ENCODE peak calls at places on chromosomes 7 and 10, in eight cellular contexts. S, M, Z, L, H, N, W and A are unnamed samples.

GRCh38 chr10:37488792-37489657 is 363.6 kb downstream of the ANKRD30A start:
- DNase-seq in S (no peak), M (no peak), Z (no peak), L (no peak), H (no peak), N (no peak), W (no peak), A (no peak)

GRCh38 chr10:14185501-14186045 is 145.2 kb downstream of the FRMD4A start:
- DNase-seq in S (peak), M (peak), Z (no peak), L (peak), H (peak), N (no peak), W (peak), A (peak)

GRCh38 chr7:65436163-65436562 is 62.5 kb downstream of the ZNF92 start:
- DNase-seq in S (no peak), M (no peak), Z (no peak), L (no peak), H (no peak), N (no peak), W (no peak), A (no peak)

GRCh38 chr10:121614746-121615145 is 16.5 kb upstream of the FGFR2 start:
- DNase-seq in S (no peak), M (no peak), Z (no peak), L (no peak), H (no peak), N (no peak), W (no peak), A (no peak)

GRCh38 chr10:26946103-26946907 is 85.5 kb upstream of the ABI1 start:
- DNase-seq in S (no peak), M (peak), Z (no peak), L (no peak), H (no peak), N (no peak), W (no peak), A (peak)

GRCh38 chr7:11847336-11847735 is 15.3 kb upstream of the THSD7A start:
- DNase-seq in S (no peak), M (no peak), Z (no peak), L (no peak), H (no peak), N (no peak), W (no peak), A (peak)

GRCh38 chr7:13262929-13263530 is 575.6 kb downstream of the ARL4A start:
- DNase-seq in S (peak), M (peak), Z (no peak), L (peak), H (no peak), N (peak), W (no peak), A (peak)

GRCh38 chr7:17195576-17195975 is 102.9 kb upstream of the AHR start:
- DNase-seq in S (no peak), M (no peak), Z (no peak), L (no peak), H (no peak), N (no peak), W (no peak), A (no peak)

GRCh38 chr10:84179059-84179710 is 5.6 kb downstream of the GPR15LG start:
- DNase-seq in S (peak), M (no peak), Z (no peak), L (peak), H (peak), N (no peak), W (no peak), A (peak)

GRCh38 chr10:52668024-52668423 is 104.6 kb downstream of the MBL2 start:
- DNase-seq in S (no peak), M (no peak), Z (no peak), L (no peak), H (no peak), N (no peak), W (no peak), A (no peak)

GRCh38 chr10:76944678-76945077 is 692.9 kb downstream of the KCNMA1 start:
- DNase-seq in S (no peak), M (no peak), Z (no peak), L (no peak), H (no peak), N (no peak), W (no peak), A (no peak)

GRCh38 chr10:103042129-103042528 is 124.0 kb downstream of the CNNM2 start:
- DNase-seq in S (no peak), M (peak), Z (no peak), L (no peak), H (no peak), N (no peak), W (no peak), A (peak)